ENCODE peak calls at places on chromosomes 1 and 21, in six cellular contexts. R is A172; Q is SJSA1; Z is endothelial cell; O is activated CD4-positive, CD25-positive, alpha-beta regulatory T cell; A is HFFc6. Y is an unnamed sample.

GRCh38 chr1:193919827-193920226 is 733.4 kb upstream of the B3GALT2 start:
- DNase-seq in A (peak; percentile 3), O (no peak), R (peak; percentile 40), Q (no peak), Z (no peak), Y (no peak)

GRCh38 chr1:177586429-177586828 is 383.4 kb downstream of the SEC16B start:
- DNase-seq in R (no peak), O (no peak), A (peak; percentile 4), Z (no peak), Q (no peak), Y (no peak)

GRCh38 chr1:171780583-171781166 is 785 bp upstream of the METTL13 start:
- DNase-seq in R (no peak), O (no peak), Z (no peak), A (no peak), Q (peak; percentile 18), Y (peak; percentile 43)

GRCh38 chr1:1318131-1318652 is 6.3 kb downstream of the INTS11 start:
- DNase-seq in O (no peak), Q (peak; percentile 85), R (peak; percentile 87), A (peak; percentile 95), Z (no peak), Y (no peak)

GRCh38 chr1:9302745-9303524 is 10.2 kb downstream of the SPSB1 start:
- DNase-seq in O (no peak), Q (peak; percentile 92), A (peak; percentile 96), Z (no peak), R (peak; percentile 92), Y (no peak)

GRCh38 chr1:195105773-195106172 is 1502.5 kb downstream of the KCNT2 start:
- DNase-seq in R (no peak), O (no peak), Q (no peak), Z (no peak), A (no peak), Y (no peak)

GRCh38 chr1:59554011-59554673 is 257.2 kb downstream of the FGGY start:
- DNase-seq in R (no peak), A (no peak), Z (no peak), O (no peak), Q (no peak), Y (no peak)

GRCh38 chr1:30639881-30640452 is 83.4 kb downstream of the MATN1 start:
- DNase-seq in A (no peak), Q (no peak), R (no peak), Z (no peak), O (no peak), Y (no peak)

GRCh38 chr1:161864577-161864976 is 98.5 kb downstream of the ATF6 start:
- DNase-seq in R (peak; percentile 25), Q (no peak), Z (peak; percentile 5), O (no peak), A (peak; percentile 43), Y (no peak)

GRCh38 chr1:18948048-18948912 is 8.2 kb downstream of the IFFO2 start:
- DNase-seq in Q (no peak), A (peak; percentile 36), R (peak; percentile 77), Z (no peak), O (peak; percentile 17), Y (no peak)

GRCh38 chr1:101144868-101145808 is 91.7 kb upstream of the S1PR1 start:
- DNase-seq in A (peak; percentile 11), R (no peak), Z (no peak), O (no peak), Q (no peak), Y (peak; percentile 12)

GRCh38 chr1:50123071-50123470 is 14.4 kb downstream of the ELAVL4 start:
- DNase-seq in Q (no peak), A (no peak), R (no peak), O (no peak), Z (no peak), Y (no peak)

GRCh38 chr1:118300808-118301207 is 115.8 kb upstream of the SPAG17 start:
- DNase-seq in O (no peak), A (no peak), R (no peak), Q (no peak), Z (no peak), Y (no peak)

GRCh38 chr21:46368533-46369285 is 44.8 kb downstream of the PCNT start:
- DNase-seq in A (no peak), Z (no peak), Q (no peak), R (no peak), O (no peak), Y (peak; percentile 71)

GRCh38 chr1:156053770-156054499 is at the start of gene UBQLN4:
- DNase-seq in A (peak; percentile 68), Z (peak; percentile 91), Q (peak; percentile 90), R (peak; percentile 78), O (peak; percentile 70), Y (peak; percentile 59)

GRCh38 chr1:90706437-90707362 is 10.4 kb downstream of the BARHL2 start:
- DNase-seq in A (no peak), O (no peak), Q (no peak), Z (peak; percentile 63), R (no peak), Y (no peak)

GRCh38 chr1:220691039-220691684 is 999 bp downstream of the C1orf115 start:
- DNase-seq in A (no peak), R (no peak), O (no peak), Z (no peak), Q (no peak), Y (no peak)

GRCh38 chr1:180611016-180611930 is 20.5 kb upstream of the XPR1 start:
- DNase-seq in Q (no peak), Z (no peak), A (no peak), O (no peak), R (no peak), Y (peak; percentile 88)

GRCh38 chr1:53689736-53690401 is 49.1 kb downstream of the GLIS1 start:
- DNase-seq in R (no peak), A (no peak), O (no peak), Q (no peak), Z (no peak), Y (no peak)

Y was measured in MV-4-11.